ENCODE peak calls at places on chromosome 1, in ten cellular contexts. K is aorta, M is upper lobe of right lung, T is MG63, F is brain microvascular endothelial cell, C is A549, X is lower lobe of right lung, J is heart left ventricle, R is right lobe of liver, V is GM06990. U is an unnamed sample.

GRCh38 chr1:1275836-1276235 is 2.2 kb upstream of the UBE2J2 start:
- DNase-seq in K (no peak), M (no peak), T (no peak), F (peak; percentile 34), C (no peak), X (no peak), J (no peak), R (no peak), V (no peak), U (no peak)

GRCh38 chr1:213284626-213285025 is 233.6 kb downstream of the RPS6KC1 start:
- DNase-seq in K (no peak), M (no peak), T (no peak), F (no peak), C (no peak), X (no peak), J (no peak), R (no peak), V (no peak), U (no peak)

GRCh38 chr1:208179303-208179702 is 64.9 kb downstream of the PLXNA2 start:
- DNase-seq in K (no peak), M (no peak), T (no peak), F (no peak), C (peak; percentile 40), X (peak; percentile 57), J (peak; percentile 47), R (no peak), V (no peak), U (peak; percentile 53)

GRCh38 chr1:76507376-76507775 is 359.9 kb upstream of the ST6GALNAC5 start:
- DNase-seq in K (no peak), M (no peak), T (no peak), F (no peak), C (no peak), X (no peak), J (no peak), R (no peak), V (no peak), U (no peak)

GRCh38 chr1:246566128-246566807 is at the start of the genes CNST and TFB2M:
- DNase-seq in K (peak; percentile 99), M (peak; percentile 98), T (peak; percentile 100), F (peak; percentile 99), C (peak; percentile 99), X (peak; percentile 99), J (peak; percentile 98), R (peak; percentile 99), V (peak; percentile 99), U (peak; percentile 97)

GRCh38 chr1:235917267-235917811 is 50.6 kb upstream of the LYST start:
- DNase-seq in K (peak; percentile 77), M (peak; percentile 77), T (peak; percentile 96), F (peak; percentile 99), C (peak; percentile 92), X (peak; percentile 74), J (peak; percentile 74), R (no peak), V (no peak), U (peak; percentile 67)

GRCh38 chr1:213652109-213652508 is 335.7 kb upstream of the PROX1 start:
- DNase-seq in K (no peak), M (no peak), T (no peak), F (no peak), C (no peak), X (no peak), J (no peak), R (no peak), V (no peak), U (no peak)

GRCh38 chr1:28796321-28797213 is 15.4 kb upstream of the OPRD1 start:
- DNase-seq in K (no peak), M (no peak), T (no peak), F (no peak), C (no peak), X (no peak), J (no peak), R (no peak), V (no peak), U (peak; percentile 68)

GRCh38 chr1:220426989-220427388 is 100.9 kb upstream of the MARK1 start:
- DNase-seq in K (no peak), M (no peak), T (no peak), F (no peak), C (no peak), X (no peak), J (no peak), R (no peak), V (no peak), U (no peak)

GRCh38 chr1:214332950-214333798 is 52.2 kb downstream of the SMYD2 start:
- DNase-seq in K (no peak), M (no peak), T (peak; percentile 36), F (peak; percentile 49), C (peak; percentile 39), X (no peak), J (peak; percentile 49), R (no peak), V (no peak), U (peak; percentile 79)

GRCh38 chr1:88060112-88060673 is 623.9 kb upstream of the PKN2 start:
- DNase-seq in K (no peak), M (no peak), T (no peak), F (no peak), C (no peak), X (no peak), J (no peak), R (no peak), V (no peak), U (no peak)

GRCh38 chr1:204404629-204405028 is 7.0 kb downstream of the PPP1R15B start:
- DNase-seq in K (no peak), M (no peak), T (no peak), F (no peak), C (no peak), X (no peak), J (no peak), R (no peak), V (no peak), U (no peak)
- H3K4me3 ChIP-seq in K (no peak overlapping the region), M (no peak overlapping the region), T (no peak overlapping the region), F (no peak overlapping the region), C (no peak overlapping the region), X (no peak overlapping the region), J (no peak overlapping the region), R (no peak overlapping the region), V (no peak overlapping the region), U (no peak overlapping the region)

GRCh38 chr1:156439771-156440183 is 60.8 kb downstream of the MEF2D start:
- DNase-seq in K (no peak), M (no peak), T (no peak), F (no peak), C (no peak), X (no peak), J (no peak), R (no peak), V (no peak), U (no peak)
- H3K4me3 ChIP-seq in K (no peak overlapping the region), M (no peak overlapping the region), T (no peak overlapping the region), F (no peak overlapping the region), C (no peak overlapping the region), X (no peak overlapping the region), J (no peak overlapping the region), R (no peak overlapping the region), V (no peak overlapping the region), U (no peak overlapping the region)

GRCh38 chr1:70487471-70487840 is 76.4 kb downstream of the CTH start:
- DNase-seq in K (no peak), M (no peak), T (no peak), F (no peak), C (no peak), X (no peak), J (no peak), R (no peak), V (no peak), U (no peak)

GRCh38 chr1:70490153-70490552 is 79.1 kb downstream of the CTH start:
- DNase-seq in K (no peak), M (no peak), T (no peak), F (no peak), C (no peak), X (no peak), J (no peak), R (no peak), V (no peak), U (no peak)

GRCh38 chr1:70486676-70487470 is 75.8 kb downstream of the CTH start:
- DNase-seq in K (no peak), M (no peak), T (peak; percentile 73), F (peak; percentile 88), C (no peak), X (no peak), J (peak; percentile 18), R (no peak), V (no peak), U (peak; percentile 31)

GRCh38 chr1:70485624-70486023 is 74.6 kb downstream of the CTH start:
- DNase-seq in K (no peak), M (no peak), T (no peak), F (no peak), C (no peak), X (no peak), J (no peak), R (no peak), V (no peak), U (no peak)

GRCh38 chr1:70487910-70488665 is 77.0 kb downstream of the CTH start:
- DNase-seq in K (no peak), M (no peak), T (no peak), F (peak; percentile 30), C (peak; percentile 36), X (no peak), J (no peak), R (no peak), V (no peak), U (peak; percentile 12)
- H3K4me3 ChIP-seq in K (no peak overlapping the region), M (no peak overlapping the region), T (no peak overlapping the region), F (no peak overlapping the region), C (no peak overlapping the region), X (no peak overlapping the region), J (no peak overlapping the region), R (no peak overlapping the region), V (no peak overlapping the region), U (no peak overlapping the region)

GRCh38 chr1:119869962-119870361 is 26.4 kb downstream of the ADAM30 start:
- DNase-seq in K (no peak), M (no peak), T (no peak), F (no peak), C (no peak), X (no peak), J (no peak), R (no peak), V (no peak), U (no peak)

GRCh38 chr1:119873166-119874025 is 22.9 kb downstream of the ADAM30 start:
- DNase-seq in K (no peak), M (no peak), T (peak; percentile 66), F (peak; percentile 68), C (no peak), X (no peak), J (no peak), R (no peak), V (no peak), U (no peak)

GRCh38 chr1:119871881-119872280 is 24.4 kb downstream of the ADAM30 start:
- DNase-seq in K (no peak), M (no peak), T (peak; percentile 47), F (no peak), C (no peak), X (no peak), J (no peak), R (no peak), V (no peak), U (no peak)

GRCh38 chr1:119868176-119868575 is 28.1 kb downstream of the ADAM30 start:
- DNase-seq in K (no peak), M (no peak), T (no peak), F (no peak), C (no peak), X (no peak), J (no peak), R (no peak), V (no peak), U (no peak)

DNA sequence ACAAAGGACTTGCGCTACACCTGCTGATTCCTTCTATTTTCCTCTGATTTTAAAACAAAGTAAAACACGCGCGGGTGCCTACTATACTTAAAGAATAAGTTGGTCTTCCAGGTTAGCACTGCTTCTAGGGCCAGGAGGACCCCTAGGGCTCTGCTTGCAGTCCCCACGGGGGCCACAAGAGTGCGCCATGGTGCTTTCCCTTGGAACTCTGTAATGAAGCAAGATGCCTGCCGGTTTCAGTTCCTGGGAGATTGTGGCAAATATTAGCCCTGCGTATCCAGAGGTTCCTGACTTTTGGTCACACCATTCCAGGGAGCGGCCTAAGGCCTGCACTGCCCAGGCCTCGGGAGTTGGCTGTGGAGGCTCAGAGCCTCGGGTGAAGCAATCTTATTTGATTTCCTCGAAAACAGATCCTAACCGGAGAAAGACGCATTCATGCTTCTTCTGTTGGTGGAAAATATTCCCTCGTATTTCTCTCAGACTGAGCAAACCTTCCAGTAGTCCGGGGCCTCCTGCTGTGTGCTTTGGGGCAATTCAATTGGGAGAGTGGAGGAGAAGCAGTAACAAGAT is 25.3 kb downstream of the ADAM30 start:
- DNase-seq in K (peak; percentile 95), M (peak; percentile 85), T (peak; percentile 75), F (peak; percentile 83), C (peak; percentile 62), X (peak; percentile 80), J (peak; percentile 71), R (peak; percentile 80), V (peak; percentile 41), U (peak; percentile 92)
- H3K4me3 ChIP-seq in K (no peak overlapping the region), M (peak overlapping the region; percentile 25), T (no peak overlapping the region), F (no peak overlapping the region), C (no peak overlapping the region), X (no peak overlapping the region), J (no peak overlapping the region), R (no peak overlapping the region), V (no peak overlapping the region), U (peak overlapping the region; percentile 29)